ENCODE peak calls at places on chromosomes 11 and 22, in nine cellular contexts. One of them, this sample, is unnamed.
A peak's percentile ranks its signal among the peaks of the same experiment; 100 is the strongest.

GRCh38 chr11:46248270-46249102 is 29.0 kb upstream of the CREB3L1 start:
- DNase-seq in activated CD4-positive, alpha-beta T cell treated with anti-CD3 and anti-CD28 coated beads for 24 hours: no peak
- DNase-seq in EL: peak; percentile 99
- DNase-seq in ELR: peak; percentile 99
- DNase-seq in HEK293T: no peak
- DNase-seq in T-helper 1 cell: no peak
- DNase-seq in IMR-90: peak; percentile 98
- DNase-seq in fibroblast of the conjunctiva: peak; percentile 79
- DNase-seq in SW 1271: peak; percentile 37
- DNase-seq in this sample: no peak

GRCh38 chr11:6362868-6363678 is 27.2 kb upstream of the SMPD1 start:
- DNase-seq in activated CD4-positive, alpha-beta T cell treated with anti-CD3 and anti-CD28 coated beads for 24 hours: peak; percentile 66
- DNase-seq in EL: peak; percentile 77
- DNase-seq in ELR: peak; percentile 79
- DNase-seq in HEK293T: peak; percentile 81
- DNase-seq in T-helper 1 cell: peak; percentile 59
- DNase-seq in IMR-90: peak; percentile 77
- DNase-seq in fibroblast of the conjunctiva: peak; percentile 70
- DNase-seq in SW 1271: no peak
- DNase-seq in this sample: peak; percentile 61

GRCh38 chr11:79263001-79263400 is 177.8 kb downstream of the TENM4 start:
- DNase-seq in activated CD4-positive, alpha-beta T cell treated with anti-CD3 and anti-CD28 coated beads for 24 hours: no peak
- DNase-seq in EL: no peak
- DNase-seq in ELR: no peak
- DNase-seq in HEK293T: no peak
- DNase-seq in T-helper 1 cell: no peak
- DNase-seq in IMR-90: peak; percentile 49
- DNase-seq in fibroblast of the conjunctiva: no peak
- DNase-seq in SW 1271: no peak
- DNase-seq in this sample: no peak

GRCh38 chr11:37978647-37979046 is 1380.6 kb upstream of the RAG2 start:
- DNase-seq in activated CD4-positive, alpha-beta T cell treated with anti-CD3 and anti-CD28 coated beads for 24 hours: no peak
- DNase-seq in EL: no peak
- DNase-seq in ELR: no peak
- DNase-seq in HEK293T: no peak
- DNase-seq in T-helper 1 cell: no peak
- DNase-seq in IMR-90: no peak
- DNase-seq in fibroblast of the conjunctiva: no peak
- DNase-seq in SW 1271: no peak
- DNase-seq in this sample: no peak

GRCh38 chr11:125750629-125751028 is 4.5 kb downstream of the PATE1 start:
- DNase-seq in activated CD4-positive, alpha-beta T cell treated with anti-CD3 and anti-CD28 coated beads for 24 hours: no peak
- DNase-seq in EL: no peak
- DNase-seq in ELR: no peak
- DNase-seq in HEK293T: no peak
- DNase-seq in T-helper 1 cell: no peak
- DNase-seq in IMR-90: no peak
- DNase-seq in fibroblast of the conjunctiva: no peak
- DNase-seq in SW 1271: no peak
- DNase-seq in this sample: no peak

GRCh38 chr11:73338279-73338678 is 30.2 kb downstream of the ARHGEF17 start:
- DNase-seq in activated CD4-positive, alpha-beta T cell treated with anti-CD3 and anti-CD28 coated beads for 24 hours: no peak
- DNase-seq in EL: no peak
- DNase-seq in ELR: no peak
- DNase-seq in HEK293T: no peak
- DNase-seq in T-helper 1 cell: no peak
- DNase-seq in IMR-90: no peak
- DNase-seq in fibroblast of the conjunctiva: no peak
- DNase-seq in SW 1271: no peak
- DNase-seq in this sample: no peak

GRCh38 chr22:23156286-23156685 is 11.0 kb downstream of the RAB36 start:
- DNase-seq in activated CD4-positive, alpha-beta T cell treated with anti-CD3 and anti-CD28 coated beads for 24 hours: no peak
- DNase-seq in EL: no peak
- DNase-seq in ELR: no peak
- DNase-seq in HEK293T: no peak
- DNase-seq in T-helper 1 cell: no peak
- DNase-seq in IMR-90: no peak
- DNase-seq in fibroblast of the conjunctiva: no peak
- DNase-seq in SW 1271: no peak
- DNase-seq in this sample: no peak

GRCh38 chr22:49425356-49425755 is 402.3 kb downstream of the BRD1 start:
- DNase-seq in activated CD4-positive, alpha-beta T cell treated with anti-CD3 and anti-CD28 coated beads for 24 hours: no peak
- DNase-seq in EL: no peak
- DNase-seq in ELR: no peak
- DNase-seq in HEK293T: no peak
- DNase-seq in T-helper 1 cell: no peak
- DNase-seq in IMR-90: no peak
- DNase-seq in fibroblast of the conjunctiva: no peak
- DNase-seq in SW 1271: no peak
- DNase-seq in this sample: no peak

GRCh38 chr11:90757851-90758494 is 535.1 kb upstream of the CHORDC1 start:
- DNase-seq in activated CD4-positive, alpha-beta T cell treated with anti-CD3 and anti-CD28 coated beads for 24 hours: no peak
- DNase-seq in EL: no peak
- DNase-seq in ELR: no peak
- DNase-seq in HEK293T: no peak
- DNase-seq in T-helper 1 cell: no peak
- DNase-seq in IMR-90: no peak
- DNase-seq in fibroblast of the conjunctiva: no peak
- DNase-seq in SW 1271: no peak
- DNase-seq in this sample: no peak

GRCh38 chr22:36340621-36341020 is 47.1 kb downstream of the MYH9 start:
- DNase-seq in activated CD4-positive, alpha-beta T cell treated with anti-CD3 and anti-CD28 coated beads for 24 hours: no peak
- DNase-seq in EL: no peak
- DNase-seq in ELR: no peak
- DNase-seq in HEK293T: no peak
- DNase-seq in T-helper 1 cell: no peak
- DNase-seq in IMR-90: no peak
- DNase-seq in fibroblast of the conjunctiva: no peak
- DNase-seq in SW 1271: no peak
- DNase-seq in this sample: no peak

GRCh38 chr22:30425616-30426394 is at the start of gene MTFP1:
- DNase-seq in activated CD4-positive, alpha-beta T cell treated with anti-CD3 and anti-CD28 coated beads for 24 hours: peak; percentile 33
- DNase-seq in EL: peak; percentile 80
- DNase-seq in ELR: peak; percentile 85
- DNase-seq in HEK293T: peak; percentile 76
- DNase-seq in T-helper 1 cell: peak; percentile 32
- DNase-seq in IMR-90: peak; percentile 62
- DNase-seq in fibroblast of the conjunctiva: no peak
- DNase-seq in SW 1271: no peak
- DNase-seq in this sample: no peak

GRCh38 chr11:68206211-68206610 is 6.9 kb downstream of the KMT5B start:
- DNase-seq in activated CD4-positive, alpha-beta T cell treated with anti-CD3 and anti-CD28 coated beads for 24 hours: no peak
- DNase-seq in EL: peak; percentile 60
- DNase-seq in ELR: peak; percentile 71
- DNase-seq in HEK293T: peak; percentile 64
- DNase-seq in T-helper 1 cell: peak; percentile 15
- DNase-seq in IMR-90: peak; percentile 69
- DNase-seq in fibroblast of the conjunctiva: peak; percentile 53
- DNase-seq in SW 1271: peak; percentile 52
- DNase-seq in this sample: no peak

This sample was measured in smooth muscle cell of the brain vasculature.